ENCODE peak calls at places on chromosomes 1 and 21, in ten cellular contexts. Y is fibroblast of lung; K is AG10803; H is foreskin fibroblast; F is NCI-H2171 treated with DMSO at 0.1 percent for 48 hours; U is MG63; T is GM04504; A is stimulated activated CD4-positive, alpha-beta T cell treated with anti-CD3 and anti-CD28 coated beads, Interleukin-15, amount 100 ng/mL, for 24 hours; O is activated CD8-positive, alpha-beta memory T cell treated with anti-CD3 and anti-CD28 coated beads for 1 hour; S is colonic mucosa. X is an unnamed sample.

GRCh38 chr1:153749408-153750005 is 21.7 kb downstream of the INTS3 start:
- DNase-seq in Y (peak), K (peak), H (peak), F (peak), U (peak), T (peak), A (peak), O (peak), S (peak), X (peak)

GRCh38 chr1:118101445-118101844 is 83.6 kb downstream of the SPAG17 start:
- DNase-seq in Y (no peak), K (peak), H (no peak), F (no peak), U (peak), T (peak), A (no peak), O (no peak), S (no peak), X (peak)

GRCh38 chr1:105172803-105173202 is 1423.1 kb downstream of the AMY1C start:
- DNase-seq in Y (no peak), K (no peak), H (no peak), F (peak), U (no peak), T (no peak), A (no peak), O (no peak), S (no peak), X (no peak)

GRCh38 chr1:8818325-8818775 is 910 bp upstream of the RERE start:
- DNase-seq in Y (peak), K (peak), H (peak), F (peak), U (peak), T (peak), A (peak), O (no peak), S (peak), X (peak)

GRCh38 chr1:47180603-47181094 is 9.2 kb downstream of the PDZK1IP1 start:
- DNase-seq in Y (no peak), K (peak), H (no peak), F (no peak), U (no peak), T (no peak), A (no peak), O (no peak), S (no peak), X (no peak)

GRCh38 chr1:225474986-225475820 is 47.4 kb upstream of the LBR start:
- DNase-seq in Y (peak), K (peak), H (peak), F (peak), U (peak), T (no peak), A (peak), O (no peak), S (peak), X (peak)

GRCh38 chr1:85243336-85243735 is 16.1 kb downstream of the C1orf52 start:
- DNase-seq in Y (no peak), K (no peak), H (no peak), F (no peak), U (no peak), T (no peak), A (no peak), O (no peak), S (no peak), X (no peak)

GRCh38 chr1:157622471-157622870 is 24.6 kb upstream of the FCRL4 start:
- DNase-seq in Y (no peak), K (no peak), H (no peak), F (no peak), U (no peak), T (no peak), A (no peak), O (no peak), S (no peak), X (no peak)

GRCh38 chr1:52153898-52154297 is 12.0 kb downstream of the ZFYVE9 start:
- DNase-seq in Y (no peak), K (no peak), H (no peak), F (no peak), U (no peak), T (no peak), A (no peak), O (no peak), S (no peak), X (no peak)

GRCh38 chr21:36097427-36098230 is 27.8 kb downstream of the CBR1 start:
- DNase-seq in Y (peak), K (no peak), H (peak), F (no peak), U (no peak), T (no peak), A (no peak), O (no peak), S (no peak), X (no peak)

GRCh38 chr1:196897158-196897828 is 9.4 kb downstream of the CFHR4 start:
- DNase-seq in Y (no peak), K (no peak), H (no peak), F (no peak), U (peak), T (no peak), A (peak), O (no peak), S (no peak), X (no peak)

GRCh38 chr1:176033879-176034278 is 173.2 kb downstream of the COP1 start:
- DNase-seq in Y (peak), K (peak), H (peak), F (no peak), U (no peak), T (peak), A (no peak), O (no peak), S (no peak), X (peak)

GRCh38 chr1:33081554-33082305 is 777 bp downstream of the AZIN2 start:
- DNase-seq in Y (no peak), K (no peak), H (no peak), F (no peak), U (no peak), T (no peak), A (peak), O (no peak), S (peak), X (no peak)

GRCh38 chr1:98157524-98158293 is 236.9 kb upstream of the DPYD start:
- DNase-seq in Y (peak), K (peak), H (peak), F (no peak), U (no peak), T (no peak), A (no peak), O (no peak), S (no peak), X (peak)

GRCh38 chr1:57423135-57424131 is at the start of gene DAB1:
- DNase-seq in Y (peak), K (peak), H (no peak), F (peak), U (peak), T (no peak), A (peak), O (no peak), S (no peak), X (peak)

GRCh38 chr1:27689423-27690173 is 17.6 kb upstream of the IFI6 start:
- DNase-seq in Y (peak), K (peak), H (peak), F (no peak), U (peak), T (peak), A (no peak), O (no peak), S (no peak), X (peak)

GRCh38 chr1:152244576-152244975 is 20.6 kb upstream of the HRNR start:
- DNase-seq in Y (no peak), K (peak), H (no peak), F (no peak), U (no peak), T (no peak), A (no peak), O (no peak), S (no peak), X (peak)

GRCh38 chr1:2548068-2548589 is 8.0 kb upstream of the TNFRSF14 start:
- DNase-seq in Y (peak), K (peak), H (peak), F (peak), U (peak), T (peak), A (peak), O (peak), S (peak), X (peak)

GRCh38 chr1:210736681-210737080 is 397.3 kb downstream of the KCNH1 start:
- DNase-seq in Y (no peak), K (no peak), H (no peak), F (no peak), U (no peak), T (no peak), A (no peak), O (no peak), S (no peak), X (no peak)

GRCh38 chr1:99305626-99306025 is 41.3 kb downstream of the PLPPR4 start:
- DNase-seq in Y (no peak), K (peak), H (peak), F (no peak), U (no peak), T (no peak), A (no peak), O (no peak), S (no peak), X (no peak)

GRCh38 chr1:184422490-184423233 is 35.8 kb downstream of the C1orf21 start:
- DNase-seq in Y (no peak), K (no peak), H (no peak), F (no peak), U (no peak), T (no peak), A (no peak), O (no peak), S (no peak), X (no peak)

GRCh38 chr1:108701176-108701849 is 9.2 kb downstream of the PRPF38B start:
- DNase-seq in Y (no peak), K (no peak), H (no peak), F (no peak), U (no peak), T (no peak), A (no peak), O (no peak), S (no peak), X (no peak)

GRCh38 chr1:207035877-207036558 is 3.5 kb upstream of the C1orf116 start:
- DNase-seq in Y (no peak), K (no peak), H (no peak), F (no peak), U (no peak), T (no peak), A (no peak), O (no peak), S (no peak), X (no peak)

GRCh38 chr1:157154940-157155514 is 16.8 kb upstream of the ETV3 start:
- DNase-seq in Y (peak), K (no peak), H (no peak), F (no peak), U (peak), T (no peak), A (no peak), O (no peak), S (peak), X (no peak)

X was measured in AG08395.